ENCODE peak calls at places on chromosomes 2 and 18, in six cellular contexts. Y is thyroid gland; E is colonic mucosa; B is CD8-positive, alpha-beta memory T cell; K is Jurkat, Clone E6-1; M is NT2/D1. H is an unnamed sample.

GRCh38 chr18:5466256-5466655 is 77.5 kb downstream of the EPB41L3 start:
- DNase-seq in Y (no peak), E (no peak), B (no peak), K (no peak), M (no peak), H (no peak)

GRCh38 chr18:32333781-32334180 is 136.9 kb downstream of the GAREM1 start:
- DNase-seq in Y (no peak), E (no peak), B (no peak), K (no peak), M (no peak), H (no peak)

GRCh38 chr18:471701-472100 is 28.8 kb downstream of the COLEC12 start:
- DNase-seq in Y (no peak), E (no peak), B (no peak), K (no peak), M (no peak), H (no peak)

GRCh38 chr2:50607746-50608145 is 424.2 kb downstream of the NRXN1 start:
- DNase-seq in Y (no peak), E (no peak), B (no peak), K (no peak), M (no peak), H (no peak)

GRCh38 chr2:26281226-26281625 is 36.5 kb downstream of the HADHB start:
- DNase-seq in Y (no peak), E (no peak), B (no peak), K (no peak), M (no peak), H (no peak)

GRCh38 chr2:44965684-44966083 is 24.2 kb downstream of the SIX3 start:
- DNase-seq in Y (no peak), E (no peak), B (no peak), K (no peak), M (no peak), H (no peak)

GRCh38 chr2:9519250-9519649 is 36.4 kb downstream of the ADAM17 start:
- DNase-seq in Y (no peak), E (no peak), B (no peak), K (no peak), M (no peak), H (no peak)

GRCh38 chr2:199988176-199988575 is 32.8 kb downstream of the MAIP1 start:
- DNase-seq in Y (no peak), E (no peak), B (no peak), K (peak), M (no peak), H (no peak)

GRCh38 chr2:169462896-169463695 is 16.2 kb upstream of the BBS5 start:
- DNase-seq in Y (no peak), E (no peak), B (no peak), K (no peak), M (no peak), H (no peak)

GRCh38 chr18:58456625-58457024 is 172.3 kb downstream of the ALPK2 start:
- DNase-seq in Y (no peak), E (peak), B (no peak), K (no peak), M (no peak), H (no peak)

GRCh38 chr2:220198911-220199310 is 571.5 kb downstream of the SLC4A3 start:
- DNase-seq in Y (no peak), E (no peak), B (no peak), K (no peak), M (no peak), H (no peak)

GRCh38 chr2:24354899-24355298 is 5.4 kb downstream of the ITSN2 start:
- DNase-seq in Y (no peak), E (no peak), B (no peak), K (no peak), M (no peak), H (no peak)

GRCh38 chr2:229914182-229914581 is 7.6 kb downstream of the TRIP12 start:
- DNase-seq in Y (no peak), E (no peak), B (no peak), K (no peak), M (no peak), H (no peak)

GRCh38 chr18:27599202-27599829 is 414.2 kb upstream of the CHST9 start:
- DNase-seq in Y (peak), E (peak), B (no peak), K (peak), M (no peak), H (peak)

GRCh38 chr2:199160081-199160480 is 297.7 kb downstream of the SATB2 start:
- DNase-seq in Y (no peak), E (no peak), B (no peak), K (no peak), M (no peak), H (no peak)

GRCh38 chr2:32455816-32456215 is 99.0 kb downstream of the BIRC6 start:
- DNase-seq in Y (no peak), E (no peak), B (no peak), K (no peak), M (no peak), H (no peak)

GRCh38 chr2:3034396-3034795 is 343.2 kb downstream of the EIPR1 start:
- DNase-seq in Y (no peak), E (no peak), B (no peak), K (no peak), M (no peak), H (no peak)

GRCh38 chr18:9987931-9988330 is 74.1 kb downstream of the VAPA start:
- DNase-seq in Y (peak), E (no peak), B (no peak), K (no peak), M (no peak), H (no peak)

GRCh38 chr2:99365661-99366060 is 28.5 kb downstream of the EIF5B start:
- DNase-seq in Y (no peak), E (no peak), B (no peak), K (no peak), M (no peak), H (no peak)

GRCh38 chr2:234422895-234423505 is 73.9 kb downstream of the ARL4C start:
- DNase-seq in Y (no peak), E (no peak), B (peak), K (peak), M (no peak), H (no peak)

GRCh38 chr2:171726841-171727460 is 39.7 kb downstream of the DYNC1I2 start:
- DNase-seq in Y (no peak), E (no peak), B (no peak), K (no peak), M (no peak), H (no peak)

GRCh38 chr2:120683701-120684100 is 52.0 kb upstream of the GLI2 start:
- DNase-seq in Y (no peak), E (no peak), B (no peak), K (no peak), M (no peak), H (no peak)

GRCh38 chr2:220001693-220002260 is 374.3 kb downstream of the SLC4A3 start:
- DNase-seq in Y (no peak), E (no peak), B (no peak), K (no peak), M (no peak), H (no peak)

GRCh38 chr2:133739039-133739438 is 170.8 kb upstream of the NCKAP5 start:
- DNase-seq in Y (no peak), E (no peak), B (no peak), K (no peak), M (no peak), H (no peak)

GRCh38 chr2:236861196-236861875 is 224.4 kb upstream of the COPS8 start:
- DNase-seq in Y (no peak), E (no peak), B (no peak), K (no peak), M (no peak), H (no peak)

GRCh38 chr2:46643493-46643892 is 164.1 kb downstream of the TMEM247 start:
- DNase-seq in Y (no peak), E (no peak), B (no peak), K (peak), M (no peak), H (no peak)

GRCh38 chr2:41736105-41736567 is 311.7 kb upstream of the PKDCC start:
- DNase-seq in Y (no peak), E (no peak), B (no peak), K (no peak), M (no peak), H (no peak)

GRCh38 chr2:41736586-41736985 is 311.2 kb upstream of the PKDCC start:
- DNase-seq in Y (peak), E (no peak), B (no peak), K (no peak), M (no peak), H (no peak)

GRCh38 chr2:41737888-41738287 is 309.9 kb upstream of the PKDCC start:
- DNase-seq in Y (no peak), E (no peak), B (no peak), K (no peak), M (no peak), H (no peak)

GRCh38 chr2:41741951-41742563 is 305.8 kb upstream of the PKDCC start:
- DNase-seq in Y (peak), E (no peak), B (no peak), K (no peak), M (no peak), H (no peak)
- H3K4me3 ChIP-seq in Y (no peak), E (no peak), B (no peak), K (no peak), M (no peak), H (no peak)

DNA sequence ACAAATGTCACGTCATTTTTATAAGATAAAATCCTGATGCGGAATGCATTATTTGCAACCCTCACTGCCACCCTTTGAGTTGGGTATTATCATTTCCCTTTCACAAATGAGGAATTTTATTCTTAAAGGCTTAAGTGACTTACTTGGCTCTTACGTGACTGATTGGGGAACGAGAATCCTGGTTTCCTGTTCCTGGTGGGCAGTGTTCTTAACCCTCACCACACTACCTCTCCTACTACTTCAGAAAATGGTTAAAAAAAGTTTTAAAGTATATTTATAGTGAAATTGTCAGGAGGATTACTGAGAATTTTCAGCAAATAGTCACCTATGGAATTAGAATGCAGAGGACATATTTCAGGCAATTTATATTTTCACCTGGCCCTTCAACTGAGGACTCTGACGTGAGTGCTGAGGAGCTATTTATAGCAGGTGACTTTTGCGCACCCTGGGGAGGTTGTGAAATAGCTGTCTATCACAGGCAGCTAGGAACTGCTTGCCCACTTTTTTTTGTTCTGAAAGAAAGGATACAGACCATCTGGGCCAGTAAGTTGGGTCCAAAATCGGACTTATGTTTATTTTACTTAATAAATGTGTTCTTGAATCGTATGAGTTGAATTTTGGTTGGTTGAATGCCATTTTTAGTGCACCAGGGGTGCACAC is 18.7 kb upstream of the RASGRP3 start:
- DNase-seq in Y (no peak), E (no peak), B (no peak), K (no peak), M (no peak), H (no peak)
- H3K4me3 ChIP-seq in Y (no peak), E (no peak), B (no peak), K (no peak), M (no peak), H (no peak)

GRCh38 chr2:392921-393270 is 105.0 kb upstream of the ALKAL2 start:
- DNase-seq in Y (no peak), E (no peak), B (no peak), K (peak), M (no peak), H (no peak)

GRCh38 chr2:391658-392170 is 103.8 kb upstream of the ALKAL2 start:
- DNase-seq in Y (no peak), E (no peak), B (no peak), K (no peak), M (no peak), H (no peak)

GRCh38 chr2:392181-392920 is 104.5 kb upstream of the ALKAL2 start:
- DNase-seq in Y (no peak), E (no peak), B (no peak), K (no peak), M (no peak), H (no peak)

GRCh38 chr2:387980-388421 is 100.1 kb upstream of the ALKAL2 start:
- DNase-seq in Y (no peak), E (no peak), B (no peak), K (no peak), M (no peak), H (no peak)

DNA sequence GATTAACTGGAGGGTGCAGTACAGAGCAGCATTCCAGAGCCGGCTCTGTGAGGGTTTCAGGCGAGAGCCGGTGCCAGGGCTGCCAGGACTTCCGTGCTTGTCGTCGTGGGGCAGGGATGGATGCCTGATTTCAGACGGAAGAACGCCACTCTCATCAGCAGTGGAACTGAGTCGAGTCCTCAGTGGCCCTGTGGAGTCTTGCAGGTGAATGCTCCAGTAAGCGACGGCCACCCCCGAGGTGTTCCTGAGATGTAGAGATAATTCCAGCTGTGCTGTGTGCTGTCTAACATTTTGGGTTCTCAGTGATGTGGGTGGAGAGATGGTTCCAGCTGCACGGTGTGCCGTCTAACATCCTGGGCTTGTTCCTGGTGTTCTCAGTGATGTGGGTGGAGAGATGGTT is 103.1 kb upstream of the ALKAL2 start:
- DNase-seq in Y (no peak), E (no peak), B (no peak), K (no peak), M (no peak), H (no peak)
- H3K4me3 ChIP-seq in Y (no peak), E (no peak), B (no peak), K (no peak), M (no peak), H (no peak)

DNA sequence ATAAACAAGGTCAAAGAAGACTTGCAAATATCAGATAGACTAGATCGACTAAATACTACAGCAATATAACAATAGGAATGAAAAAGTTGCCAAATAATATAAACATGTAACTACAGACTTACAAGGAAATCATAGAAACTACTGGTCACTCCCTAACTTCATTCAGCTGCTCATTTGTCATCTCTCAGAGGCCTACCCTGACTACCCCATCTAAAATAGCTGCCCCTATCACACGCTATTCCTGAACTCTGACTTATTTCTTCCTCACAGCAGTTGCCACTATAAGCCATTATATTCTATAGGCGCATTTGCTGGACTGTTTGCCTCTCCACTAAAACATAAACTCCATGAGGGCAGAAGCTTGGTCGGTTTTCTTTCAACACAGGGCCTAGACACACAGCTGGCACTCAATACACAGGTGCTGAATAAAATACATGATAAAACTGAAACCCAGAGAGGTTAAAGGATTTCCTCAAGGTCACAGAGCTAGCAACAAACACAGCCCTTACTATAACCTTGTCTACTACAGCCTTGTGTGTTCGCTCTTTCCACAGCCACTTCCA is 1.8 kb downstream of the STRN start:
- DNase-seq in Y (no peak), E (no peak), B (no peak), K (no peak), M (no peak), H (no peak)
- H3K4me3 ChIP-seq in Y (no peak), E (no peak), B (no peak), K (no peak), M (no peak), H (peak)

GRCh38 chr2:195604723-195605122 is 52.3 kb upstream of the SLC39A10 start:
- DNase-seq in Y (no peak), E (no peak), B (no peak), K (no peak), M (no peak), H (no peak)
- H3K4me3 ChIP-seq in Y (no peak), E (no peak), B (no peak), K (no peak), M (no peak), H (no peak)

GRCh38 chr2:160419776-160420521 is 73.7 kb downstream of the RBMS1 start:
- DNase-seq in Y (no peak), E (no peak), B (no peak), K (no peak), M (no peak), H (no peak)
- H3K4me3 ChIP-seq in Y (no peak), E (no peak), B (no peak), K (no peak), M (no peak), H (no peak)

GRCh38 chr18:78973357-78974083 is 6.1 kb upstream of the SALL3 start:
- DNase-seq in Y (no peak), E (no peak), B (no peak), K (no peak), M (no peak), H (no peak)
- H3K4me3 ChIP-seq in Y (no peak), E (no peak), B (no peak), K (no peak), M (peak), H (no peak)

DNA sequence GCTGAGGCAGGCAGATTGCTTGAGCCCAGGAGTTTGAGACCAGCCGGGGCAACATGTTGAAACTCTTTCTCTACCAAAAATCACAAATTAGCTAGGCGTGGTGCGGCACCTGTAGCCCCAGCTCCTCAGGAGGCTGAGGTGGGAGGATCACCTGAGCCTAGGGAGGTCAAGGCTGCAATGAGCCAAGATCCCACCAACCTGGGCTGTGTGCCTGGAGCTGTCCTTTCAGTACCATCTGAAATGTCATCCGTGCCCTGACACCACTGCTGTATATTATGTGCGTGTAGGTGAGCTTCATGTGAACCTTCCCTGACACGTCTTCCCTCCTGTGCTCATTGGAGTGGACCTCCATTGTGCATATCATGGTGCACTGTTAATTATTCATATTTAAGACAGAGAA is 84.8 kb upstream of the HNRNPA3 start:
- DNase-seq in Y (no peak), E (no peak), B (no peak), K (no peak), M (no peak), H (no peak)
- H3K4me3 ChIP-seq in Y (no peak), E (no peak), B (no peak), K (no peak), M (no peak), H (no peak)

DNA sequence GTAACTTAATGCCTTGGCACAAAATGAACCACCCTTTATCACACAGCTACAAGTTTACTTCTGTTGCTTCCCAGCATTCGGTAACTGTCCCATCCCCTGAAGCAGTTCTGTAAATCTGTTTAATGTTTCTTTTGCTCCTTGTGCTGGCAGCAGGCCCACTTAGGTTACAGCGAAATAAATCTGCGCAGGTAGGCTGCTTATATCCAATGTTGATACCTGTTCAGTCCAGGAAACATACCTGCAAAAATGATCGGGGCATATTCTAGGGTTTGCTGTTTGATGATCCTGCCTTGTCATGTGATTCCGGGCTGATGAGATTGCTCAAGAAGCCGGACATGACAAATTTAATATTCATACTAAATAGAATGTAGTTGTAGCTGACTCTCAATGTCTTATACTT is 23.3 kb downstream of the PELI1 start:
- DNase-seq in Y (no peak), E (peak), B (no peak), K (no peak), M (no peak), H (no peak)
- H3K4me3 ChIP-seq in Y (no peak), E (no peak), B (no peak), K (no peak), M (no peak), H (no peak)